ENCODE peak calls at places on chromosomes 4 and X, in eight cellular contexts. One of them, this sample, is unnamed.

GRCh38 chr4:3864736-3865721 is 98.8 kb downstream of the ADRA2C start:
- DNase-seq in ascending aorta: no peak
- DNase-seq in A549: no peak
- DNase-seq in dorsolateral prefrontal cortex: no peak
- DNase-seq in psoas muscle: peak
- DNase-seq in fibroblast of villous mesenchyme: no peak
- DNase-seq in type B pancreatic cell: no peak
- DNase-seq in CD4-positive, alpha-beta T cell: no peak
- DNase-seq in this sample: no peak

GRCh38 chrX:147958316-147958715 is 22.8 kb upstream of the FMR1NB start:
- DNase-seq in ascending aorta: no peak
- DNase-seq in A549: no peak
- DNase-seq in dorsolateral prefrontal cortex: no peak
- DNase-seq in psoas muscle: no peak
- DNase-seq in fibroblast of villous mesenchyme: peak
- DNase-seq in type B pancreatic cell: no peak
- DNase-seq in CD4-positive, alpha-beta T cell: no peak
- DNase-seq in this sample: peak

GRCh38 chr4:68912807-68913206 is 38.8 kb downstream of the UGT2A3 start:
- DNase-seq in ascending aorta: no peak
- DNase-seq in A549: peak
- DNase-seq in dorsolateral prefrontal cortex: no peak
- DNase-seq in psoas muscle: no peak
- DNase-seq in fibroblast of villous mesenchyme: no peak
- DNase-seq in type B pancreatic cell: no peak
- DNase-seq in CD4-positive, alpha-beta T cell: no peak
- DNase-seq in this sample: no peak

GRCh38 chr4:22071749-22072148 is 123.2 kb upstream of the KCNIP4 start:
- DNase-seq in ascending aorta: no peak
- DNase-seq in A549: no peak
- DNase-seq in dorsolateral prefrontal cortex: no peak
- DNase-seq in psoas muscle: no peak
- DNase-seq in fibroblast of villous mesenchyme: peak
- DNase-seq in type B pancreatic cell: no peak
- DNase-seq in CD4-positive, alpha-beta T cell: no peak
- DNase-seq in this sample: no peak

GRCh38 chr4:53501561-53501960 is 89.7 kb downstream of the LNX1 start:
- DNase-seq in ascending aorta: no peak
- DNase-seq in A549: no peak
- DNase-seq in dorsolateral prefrontal cortex: no peak
- DNase-seq in psoas muscle: no peak
- DNase-seq in fibroblast of villous mesenchyme: no peak
- DNase-seq in type B pancreatic cell: no peak
- DNase-seq in CD4-positive, alpha-beta T cell: no peak
- DNase-seq in this sample: no peak

GRCh38 chrX:40310016-40310415 is 212.3 kb upstream of the BCOR start:
- DNase-seq in ascending aorta: no peak
- DNase-seq in A549: no peak
- DNase-seq in dorsolateral prefrontal cortex: no peak
- DNase-seq in psoas muscle: no peak
- DNase-seq in fibroblast of villous mesenchyme: no peak
- DNase-seq in type B pancreatic cell: no peak
- DNase-seq in CD4-positive, alpha-beta T cell: no peak
- DNase-seq in this sample: no peak

GRCh38 chr4:122854444-122854843 is 27.8 kb downstream of the FGF2 start:
- DNase-seq in ascending aorta: no peak
- DNase-seq in A549: no peak
- DNase-seq in dorsolateral prefrontal cortex: peak
- DNase-seq in psoas muscle: no peak
- DNase-seq in fibroblast of villous mesenchyme: no peak
- DNase-seq in type B pancreatic cell: no peak
- DNase-seq in CD4-positive, alpha-beta T cell: no peak
- DNase-seq in this sample: no peak

GRCh38 chr4:180031330-180031729 is 2211.9 kb upstream of the TENM3 start:
- DNase-seq in ascending aorta: no peak
- DNase-seq in A549: no peak
- DNase-seq in dorsolateral prefrontal cortex: no peak
- DNase-seq in psoas muscle: no peak
- DNase-seq in fibroblast of villous mesenchyme: no peak
- DNase-seq in type B pancreatic cell: no peak
- DNase-seq in CD4-positive, alpha-beta T cell: no peak
- DNase-seq in this sample: no peak

GRCh38 chr4:24103434-24104168 is 213.8 kb upstream of the PPARGC1A start:
- DNase-seq in ascending aorta: no peak
- DNase-seq in A549: no peak
- DNase-seq in dorsolateral prefrontal cortex: no peak
- DNase-seq in psoas muscle: no peak
- DNase-seq in fibroblast of villous mesenchyme: peak
- DNase-seq in type B pancreatic cell: no peak
- DNase-seq in CD4-positive, alpha-beta T cell: no peak
- DNase-seq in this sample: no peak

GRCh38 chr4:106002979-106003378 is 107.7 kb downstream of the NPNT start:
- DNase-seq in ascending aorta: no peak
- DNase-seq in A549: no peak
- DNase-seq in dorsolateral prefrontal cortex: no peak
- DNase-seq in psoas muscle: no peak
- DNase-seq in fibroblast of villous mesenchyme: no peak
- DNase-seq in type B pancreatic cell: no peak
- DNase-seq in CD4-positive, alpha-beta T cell: no peak
- DNase-seq in this sample: no peak
- TF ChIP-seq CTCF in ascending aorta: no peak
- TF ChIP-seq CTCF in A549: no peak
- TF ChIP-seq CTCF in dorsolateral prefrontal cortex: no peak
- TF ChIP-seq CTCF in psoas muscle: no peak
- TF ChIP-seq CTCF in fibroblast of villous mesenchyme: no peak
- TF ChIP-seq CTCF in type B pancreatic cell: no peak
- TF ChIP-seq CTCF in CD4-positive, alpha-beta T cell: no peak
- TF ChIP-seq CTCF in this sample: no peak

DNA sequence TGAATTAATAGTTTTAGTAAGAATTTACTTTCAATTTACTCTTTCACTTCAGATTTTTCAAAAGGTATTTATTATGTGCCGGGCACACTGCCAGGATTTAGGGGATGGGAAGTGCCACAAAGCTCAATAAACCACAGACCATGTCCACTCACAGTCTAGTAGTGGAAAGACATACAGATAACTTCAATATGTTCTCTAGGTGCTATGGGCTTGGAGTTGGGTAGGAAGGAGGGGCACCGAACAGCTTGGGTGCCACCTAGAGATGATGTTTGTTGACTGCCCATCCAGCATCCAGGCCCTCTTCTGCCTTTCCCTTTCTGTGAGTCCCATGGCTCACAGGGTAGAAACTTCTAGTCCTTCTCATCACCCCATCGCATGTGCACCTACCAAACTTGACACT is 17.8 kb downstream of the MFAP3L start:
- DNase-seq in ascending aorta: no peak
- DNase-seq in A549: peak
- DNase-seq in dorsolateral prefrontal cortex: no peak
- DNase-seq in psoas muscle: no peak
- DNase-seq in fibroblast of villous mesenchyme: no peak
- DNase-seq in type B pancreatic cell: no peak
- DNase-seq in CD4-positive, alpha-beta T cell: no peak
- DNase-seq in this sample: peak
- TF ChIP-seq CTCF in ascending aorta: no peak
- TF ChIP-seq CTCF in A549: no peak
- TF ChIP-seq CTCF in dorsolateral prefrontal cortex: peak
- TF ChIP-seq CTCF in psoas muscle: no peak
- TF ChIP-seq CTCF in fibroblast of villous mesenchyme: no peak
- TF ChIP-seq CTCF in type B pancreatic cell: no peak
- TF ChIP-seq CTCF in CD4-positive, alpha-beta T cell: no peak
- TF ChIP-seq CTCF in this sample: no peak

DNA sequence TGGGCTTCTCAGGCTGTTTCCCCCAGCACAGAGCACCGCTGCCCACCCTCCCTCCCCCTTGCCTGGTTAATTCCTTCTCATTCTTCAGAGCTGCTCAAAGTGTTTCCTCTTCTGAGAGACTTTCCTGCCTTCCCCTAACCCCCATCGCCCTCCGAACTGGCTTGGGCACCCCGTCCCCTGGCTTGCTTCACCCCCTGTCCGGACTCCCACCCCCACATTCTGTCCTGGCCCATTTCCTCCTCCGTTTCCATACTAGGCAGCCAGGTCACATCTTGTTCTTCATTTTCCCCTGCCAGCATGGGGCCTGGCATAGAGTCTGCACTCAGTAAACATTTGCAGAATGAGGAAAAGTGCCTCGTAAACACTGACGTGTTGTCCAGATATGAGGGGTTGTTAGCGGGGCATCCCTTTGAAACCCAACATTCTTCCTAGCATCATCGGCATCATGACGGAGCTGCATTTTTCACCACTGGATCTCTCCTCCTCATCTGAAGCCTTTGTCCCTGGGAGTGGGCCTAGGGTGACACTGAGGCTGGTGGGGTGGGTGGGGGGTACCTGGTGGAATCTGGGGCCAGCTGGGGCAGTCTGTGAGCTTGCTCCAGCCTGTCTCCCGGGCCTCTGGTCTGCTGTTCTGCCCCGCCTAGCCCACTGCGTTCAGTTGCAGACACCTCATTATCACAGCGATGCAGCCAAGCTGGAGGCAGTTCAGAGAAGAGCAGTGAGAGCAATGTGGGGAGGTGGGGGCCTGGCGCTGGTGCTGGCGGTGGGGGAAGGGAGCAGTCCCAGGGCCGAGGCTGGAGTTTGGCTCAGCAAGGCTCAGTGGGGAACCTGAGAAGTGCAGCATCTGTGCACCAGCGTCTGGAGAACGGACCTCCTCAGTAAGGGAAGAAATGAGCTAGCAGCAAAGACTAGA is 149.4 kb upstream of the PJA1 start:
- DNase-seq in ascending aorta: no peak
- DNase-seq in A549: no peak
- DNase-seq in dorsolateral prefrontal cortex: peak
- DNase-seq in psoas muscle: no peak
- DNase-seq in fibroblast of villous mesenchyme: no peak
- DNase-seq in type B pancreatic cell: peak
- DNase-seq in CD4-positive, alpha-beta T cell: no peak
- DNase-seq in this sample: no peak
- TF ChIP-seq CTCF in ascending aorta: no peak
- TF ChIP-seq CTCF in A549: no peak
- TF ChIP-seq CTCF in dorsolateral prefrontal cortex: no peak
- TF ChIP-seq CTCF in psoas muscle: no peak
- TF ChIP-seq CTCF in fibroblast of villous mesenchyme: no peak
- TF ChIP-seq CTCF in type B pancreatic cell: no peak
- TF ChIP-seq CTCF in CD4-positive, alpha-beta T cell: no peak
- TF ChIP-seq CTCF in this sample: no peak

DNA sequence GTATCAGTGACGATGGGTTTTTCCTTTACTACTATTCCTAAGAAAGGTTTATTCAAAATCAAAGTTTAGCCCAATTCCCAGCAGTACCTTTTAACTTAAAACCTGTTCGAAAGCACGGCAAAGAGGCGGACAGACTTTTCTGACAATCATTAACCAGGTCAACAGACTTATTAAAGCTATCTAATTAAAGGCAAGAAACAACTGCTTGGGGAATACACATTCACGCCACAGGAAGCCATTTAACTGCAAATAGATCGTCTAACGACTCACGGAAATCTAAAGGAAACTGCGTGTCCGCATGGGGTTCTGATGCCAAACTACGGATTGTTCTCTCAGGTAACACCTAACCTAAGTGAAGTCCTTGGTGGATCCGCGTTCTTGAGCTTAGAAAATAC is 660 bp upstream of the USP53 start:
- DNase-seq in ascending aorta: no peak
- DNase-seq in A549: no peak
- DNase-seq in dorsolateral prefrontal cortex: no peak
- DNase-seq in psoas muscle: no peak
- DNase-seq in fibroblast of villous mesenchyme: no peak
- DNase-seq in type B pancreatic cell: no peak
- DNase-seq in CD4-positive, alpha-beta T cell: no peak
- DNase-seq in this sample: no peak
- TF ChIP-seq CTCF in ascending aorta: no peak
- TF ChIP-seq CTCF in A549: no peak
- TF ChIP-seq CTCF in dorsolateral prefrontal cortex: no peak
- TF ChIP-seq CTCF in psoas muscle: peak
- TF ChIP-seq CTCF in fibroblast of villous mesenchyme: no peak
- TF ChIP-seq CTCF in type B pancreatic cell: no peak
- TF ChIP-seq CTCF in CD4-positive, alpha-beta T cell: no peak
- TF ChIP-seq CTCF in this sample: no peak

DNA sequence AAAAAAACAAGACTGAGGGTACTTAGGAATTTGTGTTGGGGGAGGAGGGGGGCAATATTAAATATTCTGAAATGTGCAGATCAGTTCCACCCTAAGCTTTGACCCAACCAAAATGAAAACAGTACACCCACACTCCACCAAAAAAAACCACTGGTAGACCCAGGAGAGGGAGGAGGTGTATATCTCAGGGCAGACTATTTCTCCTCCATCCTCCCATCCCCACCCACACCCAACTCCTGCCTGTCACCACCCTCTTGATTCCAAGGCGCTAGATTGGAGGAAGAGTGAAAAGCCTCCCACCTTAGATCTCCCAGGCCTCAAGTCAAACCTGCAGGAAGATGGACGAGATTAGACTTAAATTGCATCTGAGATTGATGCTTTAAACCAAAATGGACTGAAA is 76.6 kb upstream of the SRD5A3 start:
- DNase-seq in ascending aorta: no peak
- DNase-seq in A549: no peak
- DNase-seq in dorsolateral prefrontal cortex: no peak
- DNase-seq in psoas muscle: no peak
- DNase-seq in fibroblast of villous mesenchyme: no peak
- DNase-seq in type B pancreatic cell: no peak
- DNase-seq in CD4-positive, alpha-beta T cell: no peak
- DNase-seq in this sample: no peak
- TF ChIP-seq CTCF in ascending aorta: no peak
- TF ChIP-seq CTCF in A549: no peak
- TF ChIP-seq CTCF in dorsolateral prefrontal cortex: no peak
- TF ChIP-seq CTCF in psoas muscle: no peak
- TF ChIP-seq CTCF in fibroblast of villous mesenchyme: no peak
- TF ChIP-seq CTCF in type B pancreatic cell: no peak
- TF ChIP-seq CTCF in CD4-positive, alpha-beta T cell: no peak
- TF ChIP-seq CTCF in this sample: no peak

GRCh38 chr4:792729-793108 is 33.2 kb downstream of the CPLX1 start:
- DNase-seq in ascending aorta: no peak
- DNase-seq in A549: no peak
- DNase-seq in dorsolateral prefrontal cortex: no peak
- DNase-seq in psoas muscle: no peak
- DNase-seq in fibroblast of villous mesenchyme: no peak
- DNase-seq in type B pancreatic cell: no peak
- DNase-seq in CD4-positive, alpha-beta T cell: peak
- DNase-seq in this sample: no peak
- TF ChIP-seq CTCF in ascending aorta: no peak
- TF ChIP-seq CTCF in A549: no peak
- TF ChIP-seq CTCF in dorsolateral prefrontal cortex: no peak
- TF ChIP-seq CTCF in psoas muscle: no peak
- TF ChIP-seq CTCF in fibroblast of villous mesenchyme: no peak
- TF ChIP-seq CTCF in type B pancreatic cell: no peak
- TF ChIP-seq CTCF in CD4-positive, alpha-beta T cell: no peak
- TF ChIP-seq CTCF in this sample: no peak